ENCODE peak calls at places on chromosomes 4 and X, in ten cellular contexts. One of them, this sample, is unnamed.

GRCh38 chr4:189278559-189279165 is 662.0 kb upstream of the FRG1 start:
- DNase-seq in Karpas-422: no peak
- DNase-seq in fibroblast of lung: peak; percentile 15
- DNase-seq in left ventricle myocardium inferior: no peak
- DNase-seq in tibial nerve: no peak
- DNase-seq in uterus: no peak
- DNase-seq in ascending aorta: no peak
- DNase-seq in MM.1S: no peak
- DNase-seq in GM23248: no peak
- DNase-seq in sigmoid colon: no peak
- DNase-seq in this sample: no peak

GRCh38 chr4:150211821-150212445 is 133.7 kb downstream of the DCLK2 start:
- DNase-seq in sigmoid colon: no peak
- DNase-seq in uterus: no peak
- DNase-seq in MM.1S: no peak
- DNase-seq in GM23248: peak; percentile 39
- DNase-seq in ascending aorta: no peak
- DNase-seq in left ventricle myocardium inferior: no peak
- DNase-seq in tibial nerve: no peak
- DNase-seq in Karpas-422: no peak
- DNase-seq in fibroblast of lung: no peak
- DNase-seq in this sample: no peak

GRCh38 chr4:87949961-87950360 is 25.6 kb upstream of the SPP1 start:
- DNase-seq in sigmoid colon: no peak
- DNase-seq in uterus: no peak
- DNase-seq in ascending aorta: no peak
- DNase-seq in fibroblast of lung: peak; percentile 36
- DNase-seq in Karpas-422: peak; percentile 27
- DNase-seq in MM.1S: no peak
- DNase-seq in left ventricle myocardium inferior: no peak
- DNase-seq in GM23248: peak; percentile 8
- DNase-seq in tibial nerve: no peak
- DNase-seq in this sample: no peak

GRCh38 chr4:39047691-39048090 is 14.3 kb upstream of the KLHL5 start:
- DNase-seq in tibial nerve: no peak
- DNase-seq in fibroblast of lung: no peak
- DNase-seq in GM23248: peak; percentile 11
- DNase-seq in uterus: no peak
- DNase-seq in MM.1S: no peak
- DNase-seq in Karpas-422: peak; percentile 31
- DNase-seq in sigmoid colon: no peak
- DNase-seq in left ventricle myocardium inferior: no peak
- DNase-seq in ascending aorta: no peak
- DNase-seq in this sample: no peak

GRCh38 chr4:150033937-150034336 is 44.3 kb upstream of the DCLK2 start:
- DNase-seq in fibroblast of lung: peak; percentile 69
- DNase-seq in MM.1S: no peak
- DNase-seq in tibial nerve: no peak
- DNase-seq in left ventricle myocardium inferior: no peak
- DNase-seq in sigmoid colon: no peak
- DNase-seq in uterus: no peak
- DNase-seq in Karpas-422: no peak
- DNase-seq in GM23248: peak; percentile 12
- DNase-seq in ascending aorta: no peak
- DNase-seq in this sample: peak; percentile 16

GRCh38 chr4:24754586-24754985 is 40.8 kb upstream of the SOD3 start:
- DNase-seq in uterus: no peak
- DNase-seq in left ventricle myocardium inferior: no peak
- DNase-seq in sigmoid colon: no peak
- DNase-seq in Karpas-422: no peak
- DNase-seq in tibial nerve: no peak
- DNase-seq in fibroblast of lung: no peak
- DNase-seq in GM23248: no peak
- DNase-seq in MM.1S: no peak
- DNase-seq in ascending aorta: no peak
- DNase-seq in this sample: no peak

GRCh38 chr4:177051473-177052060 is 258.1 kb upstream of the NEIL3 start:
- DNase-seq in ascending aorta: no peak
- DNase-seq in sigmoid colon: no peak
- DNase-seq in left ventricle myocardium inferior: no peak
- DNase-seq in tibial nerve: no peak
- DNase-seq in GM23248: peak; percentile 36
- DNase-seq in uterus: no peak
- DNase-seq in Karpas-422: peak; percentile 77
- DNase-seq in fibroblast of lung: peak; percentile 30
- DNase-seq in MM.1S: peak; percentile 69
- DNase-seq in this sample: peak; percentile 68

GRCh38 chr4:83603130-83603529 is 67.2 kb downstream of the GPAT3 start:
- DNase-seq in Karpas-422: no peak
- DNase-seq in sigmoid colon: no peak
- DNase-seq in uterus: no peak
- DNase-seq in GM23248: no peak
- DNase-seq in ascending aorta: no peak
- DNase-seq in left ventricle myocardium inferior: no peak
- DNase-seq in MM.1S: no peak
- DNase-seq in tibial nerve: no peak
- DNase-seq in fibroblast of lung: no peak
- DNase-seq in this sample: no peak

GRCh38 chrX:15797707-15798106 is 7.4 kb downstream of the ZRSR2 start:
- DNase-seq in fibroblast of lung: no peak
- DNase-seq in GM23248: no peak
- DNase-seq in left ventricle myocardium inferior: no peak
- DNase-seq in tibial nerve: no peak
- DNase-seq in MM.1S: no peak
- DNase-seq in ascending aorta: no peak
- DNase-seq in Karpas-422: no peak
- DNase-seq in sigmoid colon: no peak
- DNase-seq in uterus: no peak
- DNase-seq in this sample: no peak

GRCh38 chr4:89069481-89069880 is 12.5 kb upstream of the FAM13A start:
- DNase-seq in GM23248: no peak
- DNase-seq in uterus: no peak
- DNase-seq in MM.1S: peak; percentile 44
- DNase-seq in Karpas-422: no peak
- DNase-seq in tibial nerve: no peak
- DNase-seq in fibroblast of lung: no peak
- DNase-seq in sigmoid colon: no peak
- DNase-seq in left ventricle myocardium inferior: no peak
- DNase-seq in ascending aorta: no peak
- DNase-seq in this sample: no peak

GRCh38 chrX:79263550-79263949 is 103.6 kb downstream of the ITM2A start:
- DNase-seq in sigmoid colon: no peak
- DNase-seq in GM23248: no peak
- DNase-seq in Karpas-422: no peak
- DNase-seq in fibroblast of lung: no peak
- DNase-seq in ascending aorta: no peak
- DNase-seq in MM.1S: no peak
- DNase-seq in tibial nerve: no peak
- DNase-seq in uterus: no peak
- DNase-seq in left ventricle myocardium inferior: no peak
- DNase-seq in this sample: no peak

GRCh38 chrX:118603981-118604380 is 108.4 kb downstream of the DOCK11 start:
- DNase-seq in ascending aorta: no peak
- DNase-seq in Karpas-422: peak; percentile 86
- DNase-seq in uterus: peak; percentile 43
- DNase-seq in left ventricle myocardium inferior: no peak
- DNase-seq in tibial nerve: no peak
- DNase-seq in fibroblast of lung: peak; percentile 70
- DNase-seq in sigmoid colon: peak; percentile 76
- DNase-seq in GM23248: peak; percentile 70
- DNase-seq in MM.1S: peak; percentile 54
- DNase-seq in this sample: peak; percentile 76

GRCh38 chrX:95885074-95885473 is 799.6 kb upstream of the DIAPH2 start:
- DNase-seq in uterus: no peak
- DNase-seq in ascending aorta: no peak
- DNase-seq in left ventricle myocardium inferior: no peak
- DNase-seq in GM23248: no peak
- DNase-seq in Karpas-422: no peak
- DNase-seq in fibroblast of lung: peak; percentile 97
- DNase-seq in sigmoid colon: peak; percentile 36
- DNase-seq in MM.1S: no peak
- DNase-seq in tibial nerve: no peak
- DNase-seq in this sample: peak; percentile 23

GRCh38 chr4:57097711-57098110 is 12.5 kb downstream of the IGFBP7 start:
- DNase-seq in GM23248: no peak
- DNase-seq in tibial nerve: no peak
- DNase-seq in ascending aorta: no peak
- DNase-seq in left ventricle myocardium inferior: no peak
- DNase-seq in sigmoid colon: no peak
- DNase-seq in uterus: no peak
- DNase-seq in fibroblast of lung: no peak
- DNase-seq in Karpas-422: no peak
- DNase-seq in MM.1S: no peak
- DNase-seq in this sample: no peak
- H3K36me3 ChIP-seq in GM23248: no peaks in the 10 kb centered on the region
- H3K36me3 ChIP-seq in tibial nerve: no peaks in the 10 kb centered on the region
- H3K36me3 ChIP-seq in ascending aorta: no peaks in the 10 kb centered on the region
- H3K36me3 ChIP-seq in left ventricle myocardium inferior: no peaks in the 10 kb centered on the region
- H3K36me3 ChIP-seq in sigmoid colon: no peaks in the 10 kb centered on the region
- H3K36me3 ChIP-seq in uterus: no peaks in the 10 kb centered on the region
- H3K36me3 ChIP-seq in fibroblast of lung: no peaks in the 10 kb centered on the region
- H3K36me3 ChIP-seq in Karpas-422: no peaks in the 10 kb centered on the region
- H3K36me3 ChIP-seq in MM.1S: no peaks in the 10 kb centered on the region
- H3K36me3 ChIP-seq in this sample: no peaks in the 10 kb centered on the region

GRCh38 chr4:1766336-1767057 is 26.6 kb upstream of the FGFR3 start:
- DNase-seq in ascending aorta: no peak
- DNase-seq in tibial nerve: no peak
- DNase-seq in left ventricle myocardium inferior: no peak
- DNase-seq in sigmoid colon: no peak
- DNase-seq in Karpas-422: no peak
- DNase-seq in fibroblast of lung: no peak
- DNase-seq in uterus: no peak
- DNase-seq in GM23248: no peak
- DNase-seq in MM.1S: no peak
- DNase-seq in this sample: peak; percentile 56
- H3K4me1 ChIP-seq in ascending aorta: peaks cover 11% of the 10 kb centered on the region
- H3K4me1 ChIP-seq in tibial nerve: peaks cover 20% of the 10 kb centered on the region
- H3K4me1 ChIP-seq in left ventricle myocardium inferior: peaks cover 25% of the 10 kb centered on the region
- H3K4me1 ChIP-seq in sigmoid colon: peaks cover 4% of the 10 kb centered on the region
- H3K4me1 ChIP-seq in Karpas-422: peaks cover 38% of the 10 kb centered on the region
- H3K4me1 ChIP-seq in fibroblast of lung: no peaks in the 10 kb centered on the region
- H3K4me1 ChIP-seq in uterus: no peaks in the 10 kb centered on the region
- H3K4me1 ChIP-seq in GM23248: no peaks in the 10 kb centered on the region
- H3K4me1 ChIP-seq in MM.1S: no peaks in the 10 kb centered on the region
- H3K4me1 ChIP-seq in this sample: peaks cover 23% of the 10 kb centered on the region

DNA sequence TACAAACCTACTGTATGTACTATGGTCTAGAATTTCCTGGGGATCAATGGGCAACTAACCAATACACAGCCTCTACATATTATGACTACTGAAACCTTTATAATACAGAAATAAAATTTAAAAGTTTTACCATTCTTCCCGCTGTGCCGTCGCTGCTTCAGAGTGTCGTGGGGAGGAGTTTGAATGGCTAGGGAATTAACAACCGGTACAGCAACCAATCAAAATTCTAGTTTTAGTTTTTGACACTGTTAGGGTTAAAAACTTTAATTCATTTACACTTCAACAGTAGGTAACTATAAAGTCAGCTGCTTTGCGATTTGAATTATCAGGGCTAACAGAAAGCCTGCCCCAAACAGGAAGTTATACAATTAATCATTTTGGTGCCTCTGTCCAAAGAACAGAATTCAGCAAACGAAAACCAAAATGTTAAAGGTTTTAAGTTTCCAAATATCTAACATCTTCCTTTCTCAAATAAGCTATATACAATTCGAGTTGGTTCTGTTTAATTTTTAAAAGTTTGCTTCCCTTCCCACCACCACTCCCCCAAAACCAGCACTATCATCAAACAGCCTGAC is 2.3 kb downstream of the HNRNPD start:
- DNase-seq in sigmoid colon: no peak
- DNase-seq in GM23248: peak; percentile 49
- DNase-seq in ascending aorta: no peak
- DNase-seq in Karpas-422: no peak
- DNase-seq in left ventricle myocardium inferior: no peak
- DNase-seq in MM.1S: no peak
- DNase-seq in uterus: no peak
- DNase-seq in tibial nerve: no peak
- DNase-seq in fibroblast of lung: peak; percentile 17
- DNase-seq in this sample: peak; percentile 17
- H3K36me3 ChIP-seq in sigmoid colon: no peaks in the 10 kb centered on the region
- H3K36me3 ChIP-seq in GM23248: peaks cover 24% of the 10 kb centered on the region
- H3K36me3 ChIP-seq in ascending aorta: peaks cover 8% of the 10 kb centered on the region
- H3K36me3 ChIP-seq in Karpas-422: peaks cover 48% of the 10 kb centered on the region
- H3K36me3 ChIP-seq in left ventricle myocardium inferior: peaks cover 10% of the 10 kb centered on the region
- H3K36me3 ChIP-seq in MM.1S: peaks cover 9% of the 10 kb centered on the region
- H3K36me3 ChIP-seq in uterus: no peaks in the 10 kb centered on the region
- H3K36me3 ChIP-seq in tibial nerve: peaks cover 7% of the 10 kb centered on the region
- H3K36me3 ChIP-seq in fibroblast of lung: no peaks in the 10 kb centered on the region
- H3K36me3 ChIP-seq in this sample: peaks cover 66% of the 10 kb centered on the region

DNA sequence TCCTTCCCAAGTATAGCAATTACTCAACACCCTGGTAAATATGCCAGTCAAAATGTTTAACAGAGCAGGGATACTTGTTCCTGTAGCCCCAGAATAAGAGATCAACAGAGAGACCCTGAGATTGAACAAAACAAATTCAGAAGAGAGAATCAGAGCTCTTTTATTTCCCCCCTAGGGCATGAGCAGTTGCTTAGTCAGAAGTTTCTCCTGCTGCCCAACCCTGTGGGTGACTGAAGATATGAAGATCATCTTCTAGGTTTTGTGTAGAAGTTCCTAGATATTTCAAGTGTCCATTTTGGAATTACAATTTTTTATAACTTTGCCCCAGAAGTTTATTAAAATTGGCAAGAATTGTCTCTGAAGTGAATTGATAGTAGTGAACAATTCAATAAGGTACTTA is 59.1 kb upstream of the RXFP1 start:
- DNase-seq in sigmoid colon: no peak
- DNase-seq in ascending aorta: no peak
- DNase-seq in MM.1S: no peak
- DNase-seq in Karpas-422: no peak
- DNase-seq in GM23248: peak; percentile 62
- DNase-seq in uterus: no peak
- DNase-seq in fibroblast of lung: no peak
- DNase-seq in tibial nerve: no peak
- DNase-seq in left ventricle myocardium inferior: no peak
- DNase-seq in this sample: no peak
- H3K4me1 ChIP-seq in sigmoid colon: no peaks in the 10 kb centered on the region
- H3K4me1 ChIP-seq in ascending aorta: no peaks in the 10 kb centered on the region
- H3K4me1 ChIP-seq in MM.1S: no peaks in the 10 kb centered on the region
- H3K4me1 ChIP-seq in Karpas-422: no peaks in the 10 kb centered on the region
- H3K4me1 ChIP-seq in GM23248: peaks cover 31% of the 10 kb centered on the region
- H3K4me1 ChIP-seq in uterus: no peaks in the 10 kb centered on the region
- H3K4me1 ChIP-seq in fibroblast of lung: no peaks in the 10 kb centered on the region
- H3K4me1 ChIP-seq in tibial nerve: no peaks in the 10 kb centered on the region
- H3K4me1 ChIP-seq in left ventricle myocardium inferior: no peaks in the 10 kb centered on the region
- H3K4me1 ChIP-seq in this sample: no peaks in the 10 kb centered on the region

DNA sequence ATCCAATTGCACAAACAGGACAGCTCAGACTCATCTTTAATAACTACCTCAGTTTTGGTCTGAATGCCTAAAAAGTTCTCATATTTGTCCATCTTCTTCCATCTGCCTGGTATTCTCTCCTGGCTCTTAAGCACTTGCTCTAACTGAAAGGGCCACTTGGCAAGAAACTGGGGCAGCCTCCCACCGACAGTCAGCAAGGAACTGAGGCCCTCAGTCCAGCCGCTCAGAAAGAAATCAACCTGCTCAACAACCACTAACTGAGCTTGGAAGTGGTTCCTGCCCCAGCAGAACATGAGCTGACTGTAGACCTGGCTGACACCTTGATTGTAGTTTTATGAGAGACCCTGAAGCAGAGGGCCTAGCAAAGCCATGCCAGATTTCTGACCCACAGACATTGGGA is 84.4 kb downstream of the PPEF2 start:
- DNase-seq in Karpas-422: no peak
- DNase-seq in left ventricle myocardium inferior: no peak
- DNase-seq in MM.1S: no peak
- DNase-seq in uterus: no peak
- DNase-seq in sigmoid colon: no peak
- DNase-seq in tibial nerve: no peak
- DNase-seq in ascending aorta: no peak
- DNase-seq in GM23248: no peak
- DNase-seq in fibroblast of lung: no peak
- DNase-seq in this sample: no peak
- H3K36me3 ChIP-seq in Karpas-422: peaks cover 3% of the 10 kb centered on the region
- H3K36me3 ChIP-seq in left ventricle myocardium inferior: peaks cover 39% of the 10 kb centered on the region
- H3K36me3 ChIP-seq in MM.1S: no peaks in the 10 kb centered on the region
- H3K36me3 ChIP-seq in uterus: no peaks in the 10 kb centered on the region
- H3K36me3 ChIP-seq in sigmoid colon: peaks cover 14% of the 10 kb centered on the region
- H3K36me3 ChIP-seq in tibial nerve: peaks cover 39% of the 10 kb centered on the region
- H3K36me3 ChIP-seq in ascending aorta: peaks cover 25% of the 10 kb centered on the region
- H3K36me3 ChIP-seq in GM23248: peaks cover 33% of the 10 kb centered on the region
- H3K36me3 ChIP-seq in fibroblast of lung: peaks cover 3% of the 10 kb centered on the region
- H3K36me3 ChIP-seq in this sample: peaks cover 26% of the 10 kb centered on the region

This sample was measured in HAP-1.